ENCODE peak calls at places on chromosomes 5 and 9, in four cellular contexts. H is epithelial cell of prostate, A is HCT116, G is PC-9. B is an unnamed sample.
A peak's percentile ranks its signal among the peaks of the same experiment; 100 is the strongest.

GRCh38 chr9:92061184-92061583 is 54.0 kb downstream of the SPTLC1 start:
- DNase-seq in H (no peak), G (no peak), A (no peak), B (no peak)

GRCh38 chr9:36450110-36450732 is 50.2 kb upstream of the RNF38 start:
- DNase-seq in A (peak; percentile 22), H (no peak), G (peak; percentile 37), B (peak; percentile 48)

GRCh38 chr9:91126761-91127420 is 234.8 kb downstream of the AUH start:
- DNase-seq in G (no peak), H (no peak), A (no peak), B (no peak)

GRCh38 chr5:160030631-160031377 is 21.9 kb downstream of the TTC1 start:
- DNase-seq in H (no peak), G (no peak), A (no peak), B (no peak)

GRCh38 chr5:150129813-150130492 is 25.7 kb downstream of the PDGFRB start:
- DNase-seq in A (peak; percentile 43), G (peak; percentile 50), H (no peak), B (peak; percentile 86)

GRCh38 chr5:17378346-17378984 is 119.6 kb upstream of the TAF11L2 start:
- DNase-seq in G (no peak), A (no peak), H (no peak), B (no peak)

GRCh38 chr9:30235068-30235467 is 2149.4 kb upstream of the ACO1 start:
- DNase-seq in G (no peak), H (no peak), A (no peak), B (no peak)

GRCh38 chr5:142810081-142810480 is 39.9 kb downstream of the ARHGAP26 start:
- DNase-seq in A (no peak), G (no peak), H (no peak), B (no peak)

GRCh38 chr9:89576404-89576824 is 28.4 kb upstream of the GADD45G start:
- DNase-seq in A (peak; percentile 18), G (no peak), H (no peak), B (peak; percentile 46)

GRCh38 chr9:82412586-82412985 is 424.0 kb downstream of the SPATA31D1 start:
- DNase-seq in H (no peak), A (no peak), G (no peak), B (no peak)

GRCh38 chr5:41636605-41637004 is 126.2 kb upstream of the PLCXD3 start:
- DNase-seq in H (no peak), A (peak; percentile 22), G (no peak), B (no peak)

GRCh38 chr9:26326473-26327044 is 566.0 kb downstream of the CAAP1 start:
- DNase-seq in A (peak; percentile 15), G (peak; percentile 42), H (no peak), B (peak; percentile 21)

DNA sequence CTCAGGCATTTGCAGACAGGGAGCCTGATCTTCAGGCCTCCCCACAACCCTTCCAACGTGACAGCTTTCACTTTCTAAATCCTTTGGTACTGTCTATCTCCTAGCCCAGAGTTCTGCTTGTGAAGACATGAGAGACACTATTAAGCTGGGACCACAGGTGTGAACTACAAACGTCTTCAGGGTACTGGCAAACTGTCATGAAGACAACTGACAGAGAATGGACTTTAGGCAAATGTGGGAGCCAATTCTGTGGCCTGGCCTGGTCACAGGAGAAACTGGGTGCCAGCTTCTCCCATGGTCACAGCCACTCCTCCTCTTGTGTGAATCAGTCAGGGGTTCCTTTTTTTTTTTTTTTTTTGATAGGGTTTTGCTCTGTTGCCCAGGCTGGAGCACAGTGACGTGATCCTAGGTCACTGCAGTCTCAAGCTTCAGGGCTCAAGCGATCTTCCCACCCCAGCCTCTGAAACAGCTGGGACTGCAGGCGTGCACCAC is 10.4 kb downstream of the TRIM14 start:
- DNase-seq in G (no peak), A (no peak), H (no peak), B (no peak)
- H3K27ac ChIP-seq in G (no peak overlapping the region), A (no peak overlapping the region), H (no peak overlapping the region), B (peak overlapping the region; percentile 10)

GRCh38 chr5:177389368-177390169 is 5.3 kb downstream of the SLC34A1 start:
- DNase-seq in H (peak; percentile 84), A (peak; percentile 70), G (peak; percentile 95), B (peak; percentile 94)
- H3K27ac ChIP-seq in H (peak overlapping the region; percentile 69), A (peak overlapping the region; percentile 63), G (peak overlapping the region; percentile 96), B (peak overlapping the region; percentile 99)

GRCh38 chr5:55524816-55525215 is 9.9 kb downstream of the PLPP1 start:
- DNase-seq in A (no peak), H (no peak), G (no peak), B (no peak)

GRCh38 chr5:55519001-55519400 is 15.8 kb downstream of the PLPP1 start:
- DNase-seq in A (no peak), G (peak; percentile 38), H (no peak), B (no peak)

GRCh38 chr5:55521903-55522302 is 12.9 kb downstream of the PLPP1 start:
- DNase-seq in H (no peak), A (no peak), G (no peak), B (no peak)

GRCh38 chr5:55520117-55520829 is 14.5 kb downstream of the PLPP1 start:
- DNase-seq in G (no peak), A (no peak), H (no peak), B (no peak)

DNA sequence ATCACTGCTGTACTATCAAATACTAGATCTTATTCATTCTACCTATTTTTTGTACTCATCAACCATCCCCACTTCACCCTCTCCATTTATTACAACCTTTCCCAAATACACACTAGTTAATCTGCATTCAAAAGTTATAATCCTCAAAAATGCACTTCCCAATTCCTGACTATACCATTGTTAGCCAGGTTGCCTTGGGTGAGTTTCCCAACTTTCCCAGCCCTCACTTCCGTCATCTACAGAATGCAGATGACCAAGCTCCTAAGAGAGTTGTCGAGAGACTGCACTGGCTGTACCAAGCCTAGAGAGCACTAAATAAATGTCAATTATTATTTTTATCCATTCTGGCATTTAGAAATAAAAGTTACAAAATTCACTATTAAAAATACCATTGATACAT is 11.5 kb downstream of the PLPP1 start:
- DNase-seq in A (no peak), H (no peak), G (no peak), B (no peak)
- H3K27ac ChIP-seq in A (no peak overlapping the region), H (no peak overlapping the region), G (no peak overlapping the region), B (no peak overlapping the region)

GRCh38 chr9:110081395-110081794 is 126.6 kb downstream of the C9orf152 start:
- DNase-seq in A (no peak), G (no peak), H (no peak), B (no peak)
- H3K27ac ChIP-seq in A (no peak overlapping the region), G (no peak overlapping the region), H (no peak overlapping the region), B (peak overlapping the region; percentile 50)

GRCh38 chr5:98753507-98753906 is 20.0 kb upstream of the RGMB start:
- DNase-seq in G (no peak), H (no peak), A (no peak), B (no peak)

GRCh38 chr5:98750693-98751092 is 22.8 kb upstream of the RGMB start:
- DNase-seq in A (no peak), G (no peak), H (no peak), B (no peak)

DNA sequence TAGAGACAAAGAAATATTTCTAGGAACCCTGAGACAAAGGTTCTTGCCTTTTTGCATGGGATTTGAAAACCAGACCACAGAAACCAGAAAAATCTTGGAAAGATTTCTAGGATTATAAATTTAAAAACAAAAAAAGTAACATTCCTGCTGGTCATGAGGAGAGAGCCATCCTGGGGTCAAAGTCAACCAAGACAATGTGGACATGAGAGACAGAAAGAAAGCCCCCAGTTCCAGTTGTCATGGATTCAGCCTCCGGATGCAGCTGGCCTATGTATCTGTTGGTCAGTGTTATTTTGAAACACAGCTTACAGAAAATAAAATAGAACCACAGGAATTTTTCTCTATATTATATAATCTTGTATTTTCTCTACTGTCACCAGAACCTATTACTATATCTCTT is 24.4 kb upstream of the RGMB start:
- DNase-seq in G (no peak), A (no peak), H (no peak), B (no peak)
- H3K27ac ChIP-seq in G (no peak overlapping the region), A (no peak overlapping the region), H (no peak overlapping the region), B (no peak overlapping the region)

GRCh38 chr5:141779642-141780041 is 97.6 kb upstream of the ARAP3 start:
- DNase-seq in G (no peak), H (no peak), A (no peak), B (peak; percentile 55)

GRCh38 chr5:141778683-141779082 is 96.7 kb upstream of the ARAP3 start:
- DNase-seq in G (no peak), H (no peak), A (no peak), B (no peak)

GRCh38 chr5:141777130-141777529 is 95.1 kb upstream of the ARAP3 start:
- DNase-seq in H (no peak), A (no peak), G (no peak), B (no peak)

GRCh38 chr5:141778211-141778610 is 96.2 kb upstream of the ARAP3 start:
- DNase-seq in H (no peak), A (no peak), G (peak; percentile 26), B (peak; percentile 55)

DNA sequence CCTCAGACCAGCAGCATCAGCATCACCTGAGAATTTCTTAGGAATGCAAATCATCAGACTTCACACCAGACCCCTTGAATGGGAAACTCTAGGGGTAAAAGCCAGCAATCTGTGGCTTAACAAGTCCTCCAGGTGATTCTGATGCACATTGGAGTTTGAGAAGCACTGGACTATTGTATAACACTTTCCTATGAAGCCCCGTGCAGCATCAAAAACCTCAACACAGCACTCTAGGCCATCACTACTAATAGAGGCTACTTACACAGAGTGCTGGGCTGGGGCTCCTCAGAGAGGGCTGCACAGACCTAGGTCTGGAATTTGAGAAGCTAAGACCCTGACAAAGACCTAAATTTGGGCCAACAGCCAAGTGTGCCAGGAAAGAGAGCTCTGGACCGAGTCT is 95.7 kb upstream of the ARAP3 start:
- DNase-seq in A (no peak), H (no peak), G (peak; percentile 10), B (no peak)
- H3K27ac ChIP-seq in A (no peak overlapping the region), H (no peak overlapping the region), G (no peak overlapping the region), B (no peak overlapping the region)

DNA sequence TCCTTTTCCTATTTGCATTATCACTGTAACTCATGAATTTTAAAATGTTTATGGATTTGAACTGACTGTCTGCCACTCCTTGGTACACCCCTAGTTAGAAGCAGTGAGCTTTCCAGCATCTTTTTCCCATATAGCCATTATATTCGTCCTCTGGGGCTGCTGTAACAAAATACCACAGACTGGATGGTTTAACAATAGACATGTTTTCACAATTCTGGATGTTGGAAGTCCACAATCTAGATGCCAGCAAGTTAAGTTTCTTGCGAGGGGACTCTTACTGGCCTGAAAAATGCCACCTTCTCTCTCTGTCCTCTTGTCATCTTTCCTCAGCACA is 530.0 kb downstream of the SEMA5A start:
- DNase-seq in G (no peak), A (no peak), H (no peak), B (no peak)
- H3K27ac ChIP-seq in G (no peak overlapping the region), A (no peak overlapping the region), H (no peak overlapping the region), B (no peak overlapping the region)

GRCh38 chr9:137266162-137266527 is 11.0 kb downstream of the NELFB start:
- DNase-seq in G (no peak), H (no peak), A (no peak), B (no peak)

GRCh38 chr9:137268538-137269201 is 8.9 kb upstream of the TOR4A start:
- DNase-seq in A (no peak), H (no peak), G (no peak), B (no peak)

GRCh38 chr9:137269231-137269772 is 8.2 kb upstream of the TOR4A start:
- DNase-seq in H (no peak), G (no peak), A (no peak), B (no peak)

GRCh38 chr9:137266589-137267453 is 10.7 kb upstream of the TOR4A start:
- DNase-seq in A (no peak), H (no peak), G (no peak), B (no peak)

DNA sequence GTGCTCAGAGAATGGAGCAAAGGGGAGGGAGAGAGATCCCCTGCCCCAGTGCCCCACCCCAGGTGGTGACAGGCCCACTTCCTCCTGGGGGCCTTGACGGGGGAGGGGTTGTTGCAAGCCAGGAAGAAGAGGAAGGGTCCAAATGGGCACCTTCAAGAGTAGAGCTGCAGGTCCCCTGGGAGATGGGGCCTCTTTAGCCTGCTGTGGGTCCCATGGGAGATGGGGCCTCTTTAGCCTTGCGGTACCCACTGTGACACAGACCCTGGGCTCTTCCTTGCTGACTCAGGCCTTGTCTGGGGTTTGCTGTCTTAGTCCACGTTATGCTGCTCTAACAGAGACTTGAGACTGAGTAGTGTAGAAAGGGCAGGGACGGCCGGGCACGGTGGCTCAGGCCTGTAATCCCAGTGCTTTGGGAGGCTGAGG is 9.6 kb upstream of the TOR4A start:
- DNase-seq in H (no peak), G (no peak), A (no peak), B (no peak)
- H3K27ac ChIP-seq in H (no peak overlapping the region), G (peak overlapping the region; percentile 16), A (no peak overlapping the region), B (peak overlapping the region; percentile 94)

B was measured in RWPE1.